ENCODE peak calls at places on chromosome 10, in five cellular contexts. R is osteocyte; C is A549; Q is CD4-positive, alpha-beta T cell; E is neural crest cell. F is an unnamed sample.

GRCh38 chr10:124665558-124665957 is 78.6 kb downstream of the FAM53B start:
- DNase-seq in R (no peak), C (peak; percentile 25), Q (no peak), E (no peak), F (no peak)

GRCh38 chr10:110794808-110795207 is 76.9 kb upstream of the PDCD4 start:
- DNase-seq in R (no peak), C (no peak), Q (no peak), E (peak; percentile 19), F (no peak)

GRCh38 chr10:64039208-64039607 is 518.0 kb downstream of the REEP3 start:
- DNase-seq in R (no peak), C (no peak), Q (no peak), E (no peak), F (no peak)

GRCh38 chr10:123398180-123398591 is 244.0 kb downstream of the BUB3 start:
- DNase-seq in R (no peak), C (no peak), Q (no peak), E (no peak), F (no peak)

GRCh38 chr10:1378473-1378872 is 322.3 kb downstream of the WDR37 start:
- DNase-seq in R (peak; percentile 38), C (no peak), Q (no peak), E (no peak), F (no peak)

GRCh38 chr10:7306147-7306546 is 104.7 kb downstream of the SFMBT2 start:
- DNase-seq in R (no peak), C (no peak), Q (no peak), E (no peak), F (no peak)

GRCh38 chr10:112208292-112208691 is 24.7 kb upstream of the GPAM start:
- DNase-seq in R (no peak), C (no peak), Q (no peak), E (no peak), F (no peak)

GRCh38 chr10:91536101-91536500 is 96.8 kb downstream of the PPP1R3C start:
- DNase-seq in R (no peak), C (no peak), Q (no peak), E (no peak), F (no peak)

GRCh38 chr10:125154529-125154928 is 5.8 kb downstream of the CTBP2 start:
- DNase-seq in R (no peak), C (no peak), Q (no peak), E (no peak), F (no peak)

GRCh38 chr10:114577133-114577532 is 80.9 kb downstream of the ABLIM1 start:
- DNase-seq in R (no peak), C (peak; percentile 19), Q (no peak), E (no peak), F (no peak)

GRCh38 chr10:113872139-113873030 is 17.9 kb downstream of the NHLRC2 start:
- DNase-seq in R (no peak), C (peak; percentile 35), Q (no peak), E (no peak), F (no peak)

GRCh38 chr10:74882427-74882826 is 56.0 kb downstream of the KAT6B start:
- DNase-seq in R (no peak), C (no peak), Q (no peak), E (no peak), F (no peak)

GRCh38 chr10:5919568-5919967 is 29.5 kb downstream of the FBH1 start:
- DNase-seq in R (no peak), C (no peak), Q (no peak), E (no peak), F (no peak)
- TF ChIP-seq CTCF in R (no peak), C (no peak), Q (no peak), E (no peak), F (no peak)

DNA sequence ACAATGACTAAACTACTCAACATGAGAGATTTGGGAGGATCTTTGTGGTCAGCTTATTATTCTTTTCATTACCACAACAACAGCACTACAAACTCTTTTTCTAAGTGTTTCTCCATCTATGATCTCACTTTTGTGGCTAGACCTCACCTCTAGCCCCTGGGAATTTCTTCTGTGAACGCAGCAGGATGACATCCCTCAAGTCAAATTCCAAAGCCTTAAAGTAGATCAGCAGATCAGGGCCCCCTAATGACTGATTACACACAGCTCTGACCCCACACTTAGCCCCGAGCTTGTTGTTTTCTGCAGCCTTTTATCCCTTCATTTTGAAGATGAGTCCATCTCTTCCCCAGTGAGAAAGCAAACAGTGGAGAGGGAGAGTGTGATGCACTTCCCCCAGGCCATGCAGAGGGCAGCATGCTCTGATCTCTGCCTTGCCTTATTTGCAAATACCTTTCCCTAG is 27.3 kb downstream of the TFAM start:
- DNase-seq in R (no peak), C (peak; percentile 76), Q (no peak), E (no peak), F (no peak)
- TF ChIP-seq CTCF in R (peak; percentile 9), C (no peak), Q (no peak), E (no peak), F (no peak)

DNA sequence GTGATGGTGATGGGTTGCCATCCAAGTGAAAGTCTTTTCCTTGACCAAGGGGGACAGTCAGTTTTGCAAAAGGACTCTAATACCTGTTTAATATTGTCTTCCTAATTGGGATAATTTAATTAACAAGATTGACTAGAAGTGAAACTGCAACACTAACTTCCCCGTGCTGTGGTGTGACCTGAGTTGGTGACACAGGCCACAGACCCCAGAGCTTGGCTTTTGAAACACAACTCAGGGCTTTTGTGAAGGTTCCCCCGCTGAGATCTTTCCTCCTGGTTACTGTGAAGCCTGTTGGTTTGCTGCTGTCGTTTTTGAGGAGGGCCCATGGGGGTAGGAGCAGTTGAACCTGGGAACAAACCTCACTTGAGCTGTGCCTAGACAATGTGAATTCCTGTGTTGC is 6.9 kb downstream of the PPIF start:
- DNase-seq in R (no peak), C (no peak), Q (no peak), E (no peak), F (no peak)
- TF ChIP-seq CTCF in R (no peak), C (no peak), Q (no peak), E (no peak), F (no peak)

DNA sequence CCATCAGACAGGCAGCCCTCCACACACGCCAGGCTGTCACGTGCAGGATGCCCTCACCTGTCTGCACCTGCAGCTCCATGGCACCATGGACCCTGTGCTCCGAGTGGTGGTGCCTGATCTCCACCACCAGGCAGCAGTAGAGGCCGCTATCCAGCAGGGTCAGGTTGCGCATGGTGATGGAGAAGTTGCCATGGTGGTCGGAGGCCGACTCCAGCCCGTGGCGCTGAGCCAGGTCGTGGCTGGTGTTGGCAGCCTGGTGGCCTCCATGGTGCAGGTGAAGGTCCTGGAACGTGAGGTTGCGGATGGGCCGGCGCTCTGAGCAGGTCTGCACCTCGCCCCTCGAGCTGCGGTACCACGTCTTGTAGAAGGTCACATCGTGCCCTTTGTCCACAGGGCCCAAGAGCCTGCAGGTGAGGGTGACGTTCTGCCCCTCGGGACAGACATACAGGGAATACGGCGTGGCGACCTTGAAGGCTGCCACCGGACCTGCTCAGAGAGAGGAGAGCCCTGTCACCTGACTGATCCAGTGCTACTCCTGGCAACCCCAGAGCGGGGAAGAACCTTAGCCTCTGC is 11.7 kb downstream of the VSIR start:
- DNase-seq in R (no peak), C (no peak), Q (no peak), E (no peak), F (no peak)
- TF ChIP-seq CTCF in R (no peak), C (no peak), Q (no peak), E (no peak), F (no peak)

DNA sequence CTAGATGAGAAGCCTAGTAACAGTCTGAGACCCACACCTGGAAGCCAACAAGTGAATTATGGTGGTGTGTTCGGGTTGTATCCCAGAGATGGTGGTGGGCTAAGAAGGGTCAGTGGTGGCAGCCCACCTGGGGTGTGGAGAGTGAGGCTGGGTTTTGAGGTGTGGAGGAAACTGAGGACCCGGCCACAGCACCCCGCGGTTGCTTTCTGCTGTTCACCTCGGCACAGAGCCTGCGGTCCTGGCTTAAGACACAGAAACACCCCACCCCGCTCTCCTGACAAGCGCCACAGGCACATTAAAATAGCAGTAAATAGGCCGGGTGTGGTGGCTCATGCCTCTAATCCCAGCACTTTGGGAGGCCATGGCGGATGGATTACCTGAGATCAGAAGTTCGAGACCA is 395.1 kb downstream of the GLRX3 start:
- DNase-seq in R (no peak), C (no peak), Q (no peak), E (no peak), F (no peak)
- TF ChIP-seq CTCF in R (no peak), C (no peak), Q (no peak), E (no peak), F (no peak)

F was measured in natural killer cell.